ENCODE peak calls at places on chromosomes 13 and 19, in eight cellular contexts. G is substantia nigra; Q is skeletal muscle cell; J is ACHN; C is stimulated activated CD4-positive, alpha-beta T cell treated with anti-CD3 and anti-CD28 coated beads, Interleukin-4, amount 100 ng/mL, for 48 hours; H is sciatic nerve; E is neuronal stem cell; U is erythroblast. O is an unnamed sample.

GRCh38 chr19:40341601-40342482 is 6.4 kb downstream of the C19orf47 start:
- DNase-seq in G (peak), Q (no peak), J (no peak), C (no peak), H (no peak), E (no peak), U (no peak), O (no peak)

GRCh38 chr13:95437561-95437960 is 115.0 kb upstream of the CLDN10 start:
- DNase-seq in G (no peak), Q (no peak), J (no peak), C (no peak), H (no peak), E (no peak), U (no peak), O (no peak)

GRCh38 chr13:101026736-101027398 is 352.3 kb upstream of the TMTC4 start:
- DNase-seq in G (no peak), Q (no peak), J (no peak), C (no peak), H (no peak), E (no peak), U (no peak), O (no peak)

GRCh38 chr19:18697680-18698079 is 14.2 kb downstream of the CRTC1 start:
- DNase-seq in G (no peak), Q (no peak), J (no peak), C (no peak), H (no peak), E (no peak), U (no peak), O (peak)

GRCh38 chr13:75223981-75224742 is 257.8 kb downstream of the TBC1D4 start:
- DNase-seq in G (no peak), Q (no peak), J (no peak), C (no peak), H (no peak), E (no peak), U (no peak), O (no peak)

GRCh38 chr13:103615778-103616177 is 549.6 kb upstream of the SLC10A2 start:
- DNase-seq in G (no peak), Q (no peak), J (no peak), C (no peak), H (no peak), E (no peak), U (no peak), O (no peak)

GRCh38 chr13:30884543-30884942 is 21.5 kb upstream of the MEDAG start:
- DNase-seq in G (no peak), Q (no peak), J (no peak), C (no peak), H (no peak), E (no peak), U (no peak), O (no peak)

GRCh38 chr19:8423821-8424223 is 10.7 kb downstream of the MARCHF2 start:
- DNase-seq in G (no peak), Q (peak), J (peak), C (no peak), H (peak), E (peak), U (peak), O (peak)

GRCh38 chr13:39818953-39819352 is 163.5 kb downstream of the COG6 start:
- DNase-seq in G (no peak), Q (no peak), J (no peak), C (no peak), H (no peak), E (no peak), U (no peak), O (no peak)

GRCh38 chr19:8441725-8442544 is 2.8 kb upstream of the HNRNPM start:
- DNase-seq in G (no peak), Q (no peak), J (no peak), C (no peak), H (peak), E (no peak), U (no peak), O (no peak)

GRCh38 chr19:43461303-43461702 is 4.1 kb downstream of the LYPD3 start:
- DNase-seq in G (no peak), Q (no peak), J (no peak), C (no peak), H (no peak), E (no peak), U (no peak), O (no peak)

GRCh38 chr13:26460652-26461051 is 96.8 kb upstream of the WASF3 start:
- DNase-seq in G (no peak), Q (peak), J (no peak), C (no peak), H (no peak), E (no peak), U (no peak), O (no peak)

GRCh38 chr19:44598880-44599279 is 14.5 kb upstream of the IGSF23 start:
- DNase-seq in G (no peak), Q (no peak), J (no peak), C (no peak), H (no peak), E (no peak), U (no peak), O (no peak)

GRCh38 chr13:22092791-22093545 is 422.1 kb downstream of the FGF9 start:
- DNase-seq in G (no peak), Q (no peak), J (no peak), C (no peak), H (no peak), E (no peak), U (no peak), O (no peak)

GRCh38 chr19:33604651-33605050 is 17.1 kb upstream of the CHST8 start:
- DNase-seq in G (no peak), Q (no peak), J (no peak), C (no peak), H (no peak), E (no peak), U (no peak), O (no peak)

GRCh38 chr19:12774588-12775555 is at the start of gene HOOK2:
- DNase-seq in G (peak), Q (no peak), J (no peak), C (no peak), H (no peak), E (no peak), U (peak), O (no peak)

GRCh38 chr13:69556540-69557196 is 551.0 kb upstream of the ATXN8OS start:
- DNase-seq in G (no peak), Q (no peak), J (no peak), C (no peak), H (no peak), E (no peak), U (no peak), O (no peak)

GRCh38 chr19:49592486-49593232 is 1.7 kb downstream of the PRR12 start:
- DNase-seq in G (no peak), Q (no peak), J (peak), C (no peak), H (no peak), E (no peak), U (no peak), O (no peak)

GRCh38 chr13:25783076-25783475 is 268.7 kb downstream of the SHISA2 start:
- DNase-seq in G (no peak), Q (no peak), J (no peak), C (no peak), H (no peak), E (no peak), U (no peak), O (no peak)

GRCh38 chr19:58020129-58020528 is 13.7 kb upstream of the ZSCAN1 start:
- DNase-seq in G (no peak), Q (no peak), J (no peak), C (no peak), H (no peak), E (no peak), U (no peak), O (no peak)

GRCh38 chr13:42729857-42730402 is 51.5 kb upstream of the FAM216B start:
- DNase-seq in G (no peak), Q (no peak), J (no peak), C (no peak), H (no peak), E (no peak), U (no peak), O (no peak)

GRCh38 chr13:79481685-79482052 is 714 bp downstream of the NDFIP2 start:
- DNase-seq in G (no peak), Q (no peak), J (peak), C (peak), H (no peak), E (no peak), U (peak), O (peak)

GRCh38 chr19:32453736-32454135 is 48.2 kb downstream of the DPY19L3 start:
- DNase-seq in G (no peak), Q (no peak), J (no peak), C (no peak), H (no peak), E (no peak), U (no peak), O (no peak)

GRCh38 chr19:4620675-4621074 is 18.6 kb upstream of the TNFAIP8L1 start:
- DNase-seq in G (no peak), Q (no peak), J (no peak), C (no peak), H (no peak), E (no peak), U (no peak), O (peak)

GRCh38 chr13:26839682-26840081 is 79.1 kb upstream of the GPR12 start:
- DNase-seq in G (no peak), Q (no peak), J (no peak), C (no peak), H (no peak), E (no peak), U (no peak), O (no peak)

GRCh38 chr13:68190826-68191225 is 960.7 kb upstream of the PCDH9 start:
- DNase-seq in G (no peak), Q (peak), J (peak), C (no peak), H (no peak), E (no peak), U (peak), O (no peak)

GRCh38 chr13:66665991-66666390 is 564.1 kb downstream of the PCDH9 start:
- DNase-seq in G (peak), Q (peak), J (peak), C (no peak), H (no peak), E (peak), U (no peak), O (peak)

GRCh38 chr13:37058801-37059135 is 720 bp downstream of the SUPT20H start:
- DNase-seq in G (no peak), Q (no peak), J (peak), C (no peak), H (no peak), E (no peak), U (peak), O (no peak)

GRCh38 chr13:99340638-99341037 is 33.4 kb upstream of the GPR183 start:
- DNase-seq in G (no peak), Q (no peak), J (no peak), C (no peak), H (no peak), E (no peak), U (no peak), O (no peak)

O was measured in dorsolateral prefrontal cortex.